ENCODE peak calls at places on chromosomes 11 and 22, in four cellular contexts. Y, V, Q and K are unnamed samples.

GRCh38 chr11:79860336-79860735 is 419.5 kb upstream of the TENM4 start:
- DNase-seq in Y (no peak), V (no peak), Q (no peak), K (peak)

GRCh38 chr11:29985248-29985647 is 31.6 kb downstream of the KCNA4 start:
- DNase-seq in Y (no peak), V (peak), Q (no peak), K (no peak)

GRCh38 chr22:18985761-18986160 is 49.7 kb upstream of the PRODH start:
- DNase-seq in Y (no peak), V (no peak), Q (no peak), K (no peak)

GRCh38 chr22:36757608-36758220 is 18.2 kb downstream of the IFT27 start:
- DNase-seq in Y (peak), V (peak), Q (peak), K (peak)

GRCh38 chr11:70731670-70732492 is 333.6 kb downstream of the CTTN start:
- DNase-seq in Y (no peak), V (no peak), Q (no peak), K (no peak)

GRCh38 chr11:45644981-45645889 is 20.2 kb downstream of the CHST1 start:
- DNase-seq in Y (no peak), V (no peak), Q (no peak), K (no peak)

GRCh38 chr22:50546326-50547230 is 879 bp downstream of the KLHDC7B start:
- DNase-seq in Y (no peak), V (no peak), Q (no peak), K (no peak)

GRCh38 chr11:8694137-8694536 is 11.5 kb downstream of the RPL27A start:
- DNase-seq in Y (no peak), V (no peak), Q (no peak), K (no peak)

GRCh38 chr11:97739892-97740782 is 1280.6 kb upstream of the CNTN5 start:
- DNase-seq in Y (no peak), V (no peak), Q (no peak), K (peak)

GRCh38 chr11:111370270-111370901 is 8.7 kb downstream of the POU2AF1 start:
- DNase-seq in Y (no peak), V (no peak), Q (no peak), K (no peak)

GRCh38 chr11:120131941-120132644 is 5.8 kb downstream of the TRIM29 start:
- DNase-seq in Y (no peak), V (no peak), Q (no peak), K (peak)

GRCh38 chr11:61083601-61084147 is 18.6 kb upstream of the CD5 start:
- DNase-seq in Y (no peak), V (no peak), Q (no peak), K (no peak)

GRCh38 chr11:59173964-59174663 is 2.2 kb downstream of the DTX4 start:
- DNase-seq in Y (peak), V (no peak), Q (no peak), K (no peak)

GRCh38 chr22:38214248-38215056 is 12.7 kb downstream of the MAFF start:
- DNase-seq in Y (no peak), V (peak), Q (no peak), K (no peak)

GRCh38 chr22:23305321-23305910 is 125.1 kb downstream of the BCR start:
- DNase-seq in Y (peak), V (no peak), Q (no peak), K (no peak)

GRCh38 chr11:100918551-100919500 is 210.8 kb downstream of the PGR start:
- DNase-seq in Y (no peak), V (no peak), Q (peak), K (peak)

GRCh38 chr11:63874511-63874910 is 35.6 kb downstream of the MARK2 start:
- DNase-seq in Y (no peak), V (no peak), Q (no peak), K (no peak)

GRCh38 chr11:40397141-40397540 is 1062.3 kb downstream of the LRRC4C start:
- DNase-seq in Y (no peak), V (no peak), Q (no peak), K (no peak)

GRCh38 chr11:108368134-108368533 is 99.2 kb downstream of the C11orf65 start:
- DNase-seq in Y (no peak), V (no peak), Q (no peak), K (no peak)

GRCh38 chr11:3052109-3052479 is 5.1 kb downstream of the CARS1 start:
- DNase-seq in Y (no peak), V (no peak), Q (peak), K (peak)

GRCh38 chr22:17893900-17894299 is 119.6 kb upstream of the BID start:
- DNase-seq in Y (no peak), V (no peak), Q (no peak), K (no peak)

GRCh38 chr11:134655189-134655937 is 243.3 kb upstream of the B3GAT1 start:
- DNase-seq in Y (no peak), V (no peak), Q (no peak), K (no peak)

GRCh38 chr11:79439893-79440450 is 858 bp downstream of the TENM4 start:
- DNase-seq in Y (no peak), V (no peak), Q (peak), K (no peak)

GRCh38 chr11:121240650-121241299 is 51.8 kb upstream of the SC5D start:
- DNase-seq in Y (no peak), V (no peak), Q (no peak), K (no peak)

GRCh38 chr11:47271328-47271727 is 1.4 kb downstream of the MADD start:
- DNase-seq in Y (no peak), V (no peak), Q (no peak), K (no peak)

GRCh38 chr22:38218661-38219331 is 17.0 kb downstream of the MAFF start:
- DNase-seq in Y (peak), V (peak), Q (no peak), K (no peak)

GRCh38 chr11:128772814-128773213 is 78.9 kb downstream of the FLI1 start:
- DNase-seq in Y (peak), V (no peak), Q (no peak), K (peak)

GRCh38 chr11:66768818-66769217 is 39.8 kb upstream of the SPTBN2 start:
- DNase-seq in Y (peak), V (no peak), Q (no peak), K (no peak)